ENCODE peak calls at places on chromosome 22, in eight cellular contexts. A is uterus, H is adrenal gland, F is A549, V is GM12891, N is body of pancreas, Z is ovary, G is heart left ventricle. M is an unnamed sample.

GRCh38 chr22:42066133-42066761 is 4.4 kb downstream of the NAGA start:
- DNase-seq in A (no peak), V (no peak), G (no peak), N (no peak), H (peak; percentile 14), F (no peak), Z (no peak), M (no peak)

GRCh38 chr22:50630376-50630775 is 2.4 kb upstream of the ARSA start:
- DNase-seq in H (no peak), Z (no peak), N (no peak), G (no peak), V (no peak), F (no peak), A (peak; percentile 8), M (no peak)

GRCh38 chr22:43823353-43823908 is 11.3 kb upstream of the EFCAB6 start:
- DNase-seq in A (no peak), F (peak; percentile 68), V (peak; percentile 1), N (peak; percentile 92), Z (no peak), G (no peak), H (peak; percentile 15), M (no peak)

GRCh38 chr22:48448821-48449220 is 1378.9 kb downstream of the BRD1 start:
- DNase-seq in H (no peak), A (no peak), F (no peak), G (no peak), V (no peak), N (no peak), Z (no peak), M (no peak)

GRCh38 chr22:31230871-31231621 is 18.9 kb downstream of the LIMK2 start:
- DNase-seq in G (no peak), A (peak; percentile 44), Z (peak; percentile 56), H (peak; percentile 73), N (peak; percentile 71), F (peak; percentile 40), V (no peak), M (no peak)

GRCh38 chr22:48489551-48490512 is 1337.8 kb downstream of the BRD1 start:
- DNase-seq in V (no peak), Z (no peak), N (no peak), G (no peak), A (peak; percentile 5), H (no peak), F (no peak), M (no peak)

GRCh38 chr22:35866646-35867045 is 149.0 kb downstream of the APOL5 start:
- DNase-seq in H (no peak), A (peak; percentile 45), F (no peak), G (no peak), Z (no peak), N (no peak), V (no peak), M (no peak)

GRCh38 chr22:49827853-49828598 is at the start of gene BRD1:
- DNase-seq in A (no peak), V (peak; percentile 67), Z (peak; percentile 60), F (peak; percentile 51), H (peak; percentile 44), N (peak; percentile 66), G (peak; percentile 78), M (no peak)

GRCh38 chr22:29385305-29385704 is 3.1 kb downstream of the AP1B1 start:
- DNase-seq in A (no peak), H (no peak), V (no peak), Z (no peak), G (no peak), F (no peak), N (no peak), M (no peak)

GRCh38 chr22:42990131-42990838 is 24.7 kb downstream of the PACSIN2 start:
- DNase-seq in F (peak; percentile 86), H (peak; percentile 78), V (no peak), G (no peak), N (no peak), Z (no peak), A (no peak), M (peak; percentile 58)

GRCh38 chr22:30866811-30867271 is 101.7 kb downstream of the MORC2 start:
- DNase-seq in Z (no peak), G (no peak), N (no peak), V (peak; percentile 43), F (peak; percentile 22), H (no peak), A (peak; percentile 10), M (no peak)

GRCh38 chr22:17570851-17571631 is 7.7 kb downstream of the SLC25A18 start:
- DNase-seq in G (peak; percentile 83), A (peak; percentile 89), N (peak; percentile 67), Z (peak; percentile 54), H (peak; percentile 74), V (no peak), F (no peak), M (peak; percentile 36)

GRCh38 chr22:40919446-40919845 is 31.7 kb upstream of the RBX1 start:
- DNase-seq in N (no peak), F (no peak), A (no peak), H (no peak), V (no peak), Z (no peak), G (no peak), M (no peak)

GRCh38 chr22:42938976-42939375 is 76.0 kb downstream of the PACSIN2 start:
- DNase-seq in G (no peak), Z (no peak), N (peak; percentile 52), H (no peak), V (no peak), A (no peak), F (no peak), M (no peak)

GRCh38 chr22:24055283-24055682 is 44.2 kb downstream of the CABIN1 start:
- DNase-seq in N (no peak), G (no peak), V (no peak), F (no peak), H (no peak), A (no peak), Z (no peak), M (no peak)

GRCh38 chr22:35538801-35539321 is 1.8 kb upstream of the RASD2 start:
- DNase-seq in G (no peak), N (peak; percentile 27), H (peak; percentile 65), A (no peak), Z (no peak), V (no peak), F (peak; percentile 44), M (peak; percentile 40)

GRCh38 chr22:32829451-32829851 is 27.9 kb downstream of the TIMP3 start:
- DNase-seq in V (no peak), Z (no peak), A (no peak), F (no peak), G (no peak), N (no peak), H (no peak), M (no peak)

GRCh38 chr22:24894220-24894975 is 52.1 kb downstream of the LHFPL7 start:
- DNase-seq in A (peak; percentile 84), N (peak; percentile 98), V (no peak), Z (peak; percentile 88), H (peak; percentile 91), F (peak; percentile 97), G (peak; percentile 91), M (peak; percentile 76)

GRCh38 chr22:45127866-45128265 is 35.9 kb upstream of the NUP50 start:
- DNase-seq in Z (no peak), A (no peak), F (no peak), V (no peak), H (no peak), N (no peak), G (no peak), M (peak; percentile 15)

GRCh38 chr22:46054091-46054877 is 77.3 kb upstream of the WNT7B start:
- DNase-seq in F (no peak), N (peak; percentile 67), Z (peak; percentile 88), G (peak; percentile 90), V (no peak), A (peak; percentile 88), H (peak; percentile 75), M (no peak)

GRCh38 chr22:20584872-20585639 is 77.6 kb downstream of the MED15 start:
- DNase-seq in V (no peak), H (no peak), Z (no peak), G (no peak), F (no peak), N (peak; percentile 16), A (no peak), M (no peak)
- TF ChIP-seq POLR2A in V (no peak), H (no peak), Z (no peak), G (no peak), F (no peak), N (no peak), A (no peak), M (no peak)

DNA sequence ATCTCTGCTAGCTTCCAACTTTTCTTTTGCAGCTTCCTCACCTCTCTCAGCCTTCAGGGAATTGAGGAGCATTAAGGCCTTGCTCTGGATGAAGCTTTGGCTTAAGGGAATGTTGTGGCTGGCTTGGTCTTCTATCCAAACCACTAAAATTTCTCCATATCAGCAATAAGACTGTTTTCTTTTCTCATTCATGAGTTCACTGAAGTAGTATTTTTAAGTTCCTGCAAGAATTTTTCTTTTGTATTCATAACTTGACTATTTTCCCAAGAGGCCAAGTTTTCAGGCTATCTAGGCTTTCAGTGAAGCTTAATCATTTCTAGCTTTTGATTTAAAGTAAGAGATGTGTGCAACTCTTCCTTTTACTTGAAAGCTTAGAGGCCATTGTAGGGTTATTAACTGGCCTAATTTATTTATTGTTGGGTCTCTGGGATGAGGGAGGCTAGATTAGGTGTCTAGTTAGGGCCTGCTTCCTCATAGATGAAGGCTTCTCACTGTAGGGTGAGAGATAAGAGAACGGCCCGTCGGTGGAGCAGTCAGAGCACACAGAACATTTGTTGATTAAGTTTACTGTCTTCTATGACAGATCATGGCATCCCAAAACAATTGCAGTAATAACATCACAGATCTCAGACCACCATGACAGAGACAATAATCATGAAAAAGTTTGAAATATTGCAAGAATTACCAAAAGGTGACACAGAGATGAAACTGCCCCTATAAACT is 33.2 kb downstream of the CSF2RB start:
- DNase-seq in G (no peak), N (no peak), Z (no peak), H (peak; percentile 36), V (no peak), F (no peak), A (no peak), M (no peak)
- TF ChIP-seq POLR2A in G (no peak), N (no peak), Z (no peak), H (no peak), V (no peak), F (no peak), A (no peak), M (no peak)

DNA sequence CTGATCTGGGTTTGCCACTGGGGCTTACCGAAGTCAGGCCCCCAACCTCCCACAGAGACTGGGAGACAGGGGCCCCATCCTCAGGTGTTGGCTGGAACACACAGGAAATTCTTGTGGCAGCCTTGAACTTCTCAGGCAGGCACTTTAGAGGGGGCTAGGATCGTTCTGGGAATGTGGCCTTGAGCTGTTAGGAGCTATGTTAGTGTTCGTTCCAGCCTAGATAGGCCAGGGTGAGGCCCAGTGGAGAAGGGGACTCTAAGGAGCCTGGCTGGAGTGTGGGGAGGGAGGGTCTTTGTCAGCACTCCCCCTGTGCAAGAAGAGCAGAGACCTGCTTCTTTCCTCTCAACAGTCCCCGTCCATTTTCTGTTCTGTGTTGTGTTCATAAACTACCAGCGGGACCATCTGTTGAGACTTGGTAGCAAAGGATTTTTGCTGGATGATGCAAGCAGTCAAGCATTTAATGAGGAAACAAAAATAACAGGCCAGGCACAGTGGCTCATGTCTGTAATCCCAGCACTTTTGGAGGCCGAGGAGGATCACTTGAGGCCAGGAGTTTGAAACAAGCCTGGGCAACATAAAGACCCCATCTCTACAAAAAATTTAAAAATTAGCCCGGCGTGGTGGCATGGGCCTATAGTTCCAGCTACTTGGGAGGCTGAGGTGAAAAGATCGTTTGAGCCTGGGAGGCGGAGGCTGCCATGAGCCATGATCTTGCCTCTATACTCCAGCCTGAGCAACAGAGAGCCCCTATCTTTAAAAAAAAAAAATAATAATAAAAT is 1.5 kb upstream of the TXNRD2 start:
- DNase-seq in A (peak; percentile 69), H (peak; percentile 66), F (peak; percentile 51), N (peak; percentile 55), G (peak; percentile 42), Z (peak; percentile 68), V (no peak), M (peak; percentile 44)
- TF ChIP-seq POLR2A in A (peak; percentile 39), H (peak; percentile 22), F (no peak), N (peak; percentile 60), G (no peak), Z (no peak), V (no peak), M (no peak)

GRCh38 chr22:37022483-37023337 is 3.2 kb downstream of the MPST start:
- DNase-seq in H (no peak), N (no peak), F (no peak), V (no peak), A (no peak), G (peak; percentile 49), Z (no peak), M (no peak)
- TF ChIP-seq POLR2A in H (no peak), N (no peak), F (no peak), V (no peak), A (no peak), G (no peak), Z (no peak), M (no peak)